ENCODE peak calls at places on chromosomes 11 and 22, in five cellular contexts. E is NCI-H2171 treated with DMSO at 0.1 percent for 48 hours; T is heart right ventricle; P is C1 segment of cervical spinal cord; Q is stimulated activated CD4-positive, alpha-beta T cell treated with anti-CD3 and anti-CD28 coated beads, Interleukin-1b, Interleukin-23, amount 100 ng/mL, for 48 hours. W is an unnamed sample.

GRCh38 chr11:13776134-13776815 is 107.8 kb downstream of the FAR1 start:
- DNase-seq in E (peak; percentile 27), T (no peak), P (no peak), Q (no peak), W (peak; percentile 20)

GRCh38 chr11:8832571-8833260 is 78.3 kb upstream of the AKIP1 start:
- DNase-seq in E (peak; percentile 94), T (no peak), P (no peak), Q (no peak), W (no peak)

GRCh38 chr11:130674686-130675085 is 226.2 kb downstream of the ADAMTS15 start:
- DNase-seq in E (no peak), T (no peak), P (no peak), Q (no peak), W (no peak)

GRCh38 chr11:16155448-16155847 is 200.9 kb downstream of the SOX6 start:
- DNase-seq in E (no peak), T (no peak), P (no peak), Q (no peak), W (no peak)

GRCh38 chr11:71240865-71241691 is 11.3 kb downstream of the SHANK2 start:
- DNase-seq in E (peak; percentile 3), T (no peak), P (no peak), Q (no peak), W (no peak)

GRCh38 chr11:44573333-44573732 is 7.9 kb downstream of the CD82 start:
- DNase-seq in E (no peak), T (no peak), P (no peak), Q (no peak), W (peak; percentile 37)

GRCh38 chr11:27460158-27460565 is 12.4 kb downstream of the LGR4 start:
- DNase-seq in E (peak; percentile 71), T (no peak), P (no peak), Q (no peak), W (no peak)

GRCh38 chr22:45007247-45007945 is 2.4 kb downstream of the PHF21B start:
- DNase-seq in E (peak; percentile 20), T (peak; percentile 27), P (no peak), Q (no peak), W (peak; percentile 23)

GRCh38 chr11:122808494-122808893 is 29.8 kb upstream of the CRTAM start:
- DNase-seq in E (no peak), T (peak; percentile 56), P (no peak), Q (no peak), W (no peak)

GRCh38 chr22:46588279-46589140 is 31.7 kb upstream of the GRAMD4 start:
- DNase-seq in E (no peak), T (peak; percentile 64), P (no peak), Q (no peak), W (no peak)

GRCh38 chr11:7759010-7759409 is 37.7 kb downstream of the OR5P2 start:
- DNase-seq in E (no peak), T (no peak), P (no peak), Q (no peak), W (peak; percentile 5)

GRCh38 chr11:6925636-6926207 is 504 bp upstream of the ZNF215 start:
- DNase-seq in E (no peak), T (no peak), P (no peak), Q (no peak), W (no peak)

GRCh38 chr11:123354371-123354770 is 75.7 kb upstream of the GRAMD1B start:
- DNase-seq in E (no peak), T (no peak), P (no peak), Q (no peak), W (no peak)

GRCh38 chr11:76153609-76153949 is 52.7 kb downstream of the WNT11 start:
- DNase-seq in E (no peak), T (no peak), P (no peak), Q (no peak), W (no peak)

GRCh38 chr11:130144721-130145327 is 14.8 kb upstream of the ST14 start:
- DNase-seq in E (no peak), T (no peak), P (no peak), Q (no peak), W (no peak)

GRCh38 chr11:1298695-1299492 is 10.5 kb downstream of the TOLLIP start:
- DNase-seq in E (peak; percentile 1), T (peak; percentile 43), P (no peak), Q (no peak), W (no peak)

GRCh38 chr22:43882122-43882767 is 9.6 kb downstream of the PNPLA5 start:
- DNase-seq in E (no peak), T (no peak), P (no peak), Q (no peak), W (no peak)